ENCODE peak calls at places on chromosomes 3 and 15, in five cellular contexts. H is iris pigment epithelial cell; E is CD8-positive, alpha-beta T cell; Z is stimulated activated CD8-positive, alpha-beta memory T cell treated with anti-CD3 and anti-CD28 coated beads, Interleukin-4, amount 100 ng/mL, for 24 hours; P is Ammon's horn. R is an unnamed sample.

GRCh38 chr3:99878005-99878404 is 60.3 kb downstream of the CMSS1 start:
- DNase-seq in H (peak), E (no peak), Z (no peak), P (no peak), R (no peak)

GRCh38 chr3:134757549-134758069 is 37.5 kb upstream of the EPHB1 start:
- DNase-seq in H (no peak), E (no peak), Z (no peak), P (no peak), R (no peak)

GRCh38 chr15:52496776-52497470 is 31.8 kb downstream of the MYO5A start:
- DNase-seq in H (no peak), E (no peak), Z (peak), P (no peak), R (no peak)

GRCh38 chr3:13399603-13400002 is 20.5 kb downstream of the NUP210 start:
- DNase-seq in H (no peak), E (no peak), Z (no peak), P (no peak), R (no peak)

GRCh38 chr3:37985637-37986320 is 4.8 kb upstream of the VILL start:
- DNase-seq in H (no peak), E (peak), Z (no peak), P (no peak), R (no peak)

GRCh38 chr15:62758126-62758951 is 284.2 kb upstream of the TPM1 start:
- DNase-seq in H (peak), E (no peak), Z (no peak), P (peak), R (no peak)

GRCh38 chr3:133943639-133944131 is 48.0 kb upstream of the RAB6B start:
- DNase-seq in H (peak), E (no peak), Z (no peak), P (no peak), R (no peak)

GRCh38 chr3:79329154-79329553 is 438.6 kb downstream of the ROBO1 start:
- DNase-seq in H (peak), E (no peak), Z (no peak), P (peak), R (no peak)

GRCh38 chr3:172287811-172288477 is 160.3 kb downstream of the GHSR start:
- DNase-seq in H (no peak), E (no peak), Z (no peak), P (peak), R (no peak)

GRCh38 chr15:43285609-43286037 is 18.9 kb upstream of the TGM5 start:
- DNase-seq in H (peak), E (peak), Z (peak), P (peak), R (peak)

GRCh38 chr3:121998588-121999473 is 23.2 kb downstream of the ILDR1 start:
- DNase-seq in H (peak), E (no peak), Z (no peak), P (peak), R (no peak)